ENCODE peak calls at places on chromosomes 3 and 15, in nine cellular contexts. K is psoas muscle, S is OCI-LY7, Y is A673, V is thyroid gland, A is adrenal gland, G is thoracic aorta, U is suprapubic skin, N is GM23338. E is an unnamed sample.

GRCh38 chr3:99895706-99896441 is 78.2 kb downstream of the CMSS1 start:
- DNase-seq in V (no peak), U (no peak), S (no peak), A (no peak), G (no peak), N (no peak), Y (peak; percentile 91), K (no peak), E (no peak)

GRCh38 chr3:55500555-55501340 is 13.6 kb upstream of the WNT5A start:
- DNase-seq in N (no peak), U (no peak), Y (no peak), S (no peak), K (no peak), A (no peak), V (no peak), G (no peak), E (no peak)

GRCh38 chr3:30286007-30286669 is 320.3 kb upstream of the TGFBR2 start:
- DNase-seq in U (peak; percentile 71), Y (peak; percentile 93), A (peak; percentile 83), K (peak; percentile 70), S (no peak), N (no peak), G (peak; percentile 61), V (peak; percentile 58), E (peak; percentile 87)

GRCh38 chr15:28913171-28913765 is 27.5 kb downstream of the APBA2 start:
- DNase-seq in N (peak; percentile 51), Y (no peak), A (peak; percentile 69), S (no peak), G (no peak), V (peak; percentile 18), U (peak; percentile 45), K (no peak), E (no peak)

GRCh38 chr3:65118279-65118678 is 430.5 kb upstream of the ADAMTS9 start:
- DNase-seq in U (no peak), V (no peak), A (no peak), G (no peak), N (no peak), S (no peak), K (no peak), Y (no peak), E (no peak)

GRCh38 chr3:102529452-102529851 is 94.6 kb downstream of the ZPLD1 start:
- DNase-seq in Y (peak; percentile 66), U (no peak), V (no peak), G (no peak), K (no peak), N (peak; percentile 69), S (peak; percentile 2), A (no peak), E (peak; percentile 64)

GRCh38 chr3:25856902-25857518 is 67.1 kb downstream of the OXSM start:
- DNase-seq in S (peak; percentile 75), V (no peak), A (no peak), U (no peak), N (peak; percentile 73), Y (peak; percentile 66), K (no peak), G (no peak), E (no peak)

GRCh38 chr3:157311633-157312365 is 124.9 kb upstream of the PTX3 start:
- DNase-seq in A (no peak), S (no peak), G (no peak), U (no peak), Y (peak; percentile 85), V (no peak), K (no peak), N (no peak), E (no peak)

GRCh38 chr3:155233213-155233612 is 60.3 kb downstream of the STRIT1 start:
- DNase-seq in K (peak; percentile 58), G (peak; percentile 36), Y (no peak), V (peak; percentile 54), N (no peak), S (no peak), A (peak; percentile 77), U (no peak), E (peak; percentile 34)

GRCh38 chr3:128969993-128970740 is 23.7 kb downstream of the CFAP92 start:
- DNase-seq in K (peak; percentile 30), S (peak; percentile 73), V (peak; percentile 30), A (peak; percentile 57), U (no peak), G (no peak), Y (peak; percentile 69), N (peak; percentile 78), E (peak; percentile 67)

GRCh38 chr3:97694876-97695275 is 69.7 kb upstream of the ARL6 start:
- DNase-seq in N (no peak), V (no peak), U (no peak), S (no peak), Y (no peak), A (no peak), G (no peak), K (no peak), E (no peak)

GRCh38 chr15:40873625-40874561 is at the start of gene RHOV:
- DNase-seq in N (peak; percentile 96), G (no peak), S (peak; percentile 72), V (peak; percentile 77), Y (peak; percentile 84), K (peak; percentile 44), U (peak; percentile 80), A (peak; percentile 59), E (peak; percentile 54)

GRCh38 chr3:18302517-18302916 is 122.6 kb downstream of the SATB1 start:
- DNase-seq in N (no peak), A (no peak), G (no peak), Y (no peak), S (no peak), K (no peak), U (no peak), V (no peak), E (no peak)

GRCh38 chr15:62835762-62836161 is 206.8 kb upstream of the TPM1 start:
- DNase-seq in Y (no peak), N (no peak), A (no peak), V (no peak), S (no peak), U (no peak), K (no peak), G (no peak), E (peak; percentile 62)

GRCh38 chr3:171419457-171419856 is 40.7 kb downstream of the TNIK start:
- DNase-seq in G (no peak), V (no peak), N (no peak), U (no peak), Y (no peak), S (no peak), A (no peak), K (no peak), E (no peak)

GRCh38 chr15:38854506-38854905 is 289.9 kb upstream of the RASGRP1 start:
- DNase-seq in A (no peak), G (no peak), Y (no peak), V (no peak), U (no peak), N (no peak), S (no peak), K (no peak), E (no peak)

GRCh38 chr3:24683511-24684384 is 189.1 kb upstream of the THRB start:
- DNase-seq in G (no peak), V (no peak), N (peak; percentile 72), S (no peak), A (no peak), Y (peak; percentile 37), U (no peak), K (no peak), E (no peak)

GRCh38 chr3:55169608-55170010 is 241.8 kb upstream of the LRTM1 start:
- DNase-seq in Y (no peak), U (no peak), S (no peak), A (no peak), N (no peak), V (no peak), K (no peak), G (no peak), E (no peak)

GRCh38 chr15:99267957-99268356 is 16.7 kb downstream of the LRRC28 start:
- DNase-seq in N (no peak), A (no peak), V (no peak), K (no peak), U (no peak), G (no peak), Y (no peak), S (no peak), E (no peak)

DNA sequence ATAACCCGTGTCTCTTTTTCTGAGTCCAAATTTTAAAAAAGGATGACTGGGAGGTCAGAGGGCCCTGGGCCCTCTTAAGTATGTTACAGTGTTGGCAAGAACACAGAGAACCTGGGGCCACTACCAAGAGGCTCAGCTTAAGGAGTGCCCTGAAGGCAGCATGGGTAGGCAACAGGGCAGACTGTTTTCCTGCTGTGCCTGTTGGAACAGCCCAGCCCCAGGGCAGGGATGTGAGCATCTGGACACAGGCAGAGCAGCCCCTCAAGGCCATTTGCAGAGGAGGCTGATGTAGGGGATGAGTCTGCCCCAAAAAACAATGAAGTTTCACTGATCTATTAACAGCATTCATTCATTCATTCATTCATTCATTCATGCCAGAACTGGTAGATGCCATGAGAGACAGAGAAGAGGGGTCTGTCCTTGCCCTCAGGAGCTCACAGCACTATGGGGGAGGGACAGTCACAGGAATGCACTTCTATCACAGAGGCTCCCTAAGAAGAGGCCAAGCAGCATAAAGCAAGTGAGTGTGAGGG is 2.2 kb upstream of the LTF start:
- DNase-seq in N (no peak), G (no peak), Y (no peak), U (no peak), A (no peak), S (no peak), K (no peak), V (no peak), E (no peak)
- H3K4me1 ChIP-seq in N (peaks cover 6% of the 10 kb centered on the region), G (peaks cover 10% of the 10 kb centered on the region), Y (no peaks in the 10 kb centered on the region), U (peaks cover 6% of the 10 kb centered on the region), A (no peaks in the 10 kb centered on the region), S (no peaks in the 10 kb centered on the region), K (peaks cover 19% of the 10 kb centered on the region), V (peaks cover 72% of the 10 kb centered on the region), E (peaks cover 7% of the 10 kb centered on the region)

GRCh38 chr15:26561130-26561529 is 211.7 kb downstream of the GABRB3 start:
- DNase-seq in G (no peak), V (no peak), N (no peak), U (no peak), K (no peak), S (no peak), Y (no peak), A (no peak), E (peak; percentile 51)

GRCh38 chr15:26561994-26562730 is 210.7 kb downstream of the GABRB3 start:
- DNase-seq in Y (no peak), A (no peak), N (no peak), V (no peak), U (no peak), G (no peak), S (no peak), K (no peak), E (no peak)

GRCh38 chr15:26564354-26564753 is 208.5 kb downstream of the GABRB3 start:
- DNase-seq in K (no peak), Y (no peak), G (no peak), N (peak; percentile 32), U (no peak), A (no peak), V (no peak), S (no peak), E (no peak)
- H3K4me1 ChIP-seq in K (no peaks in the 10 kb centered on the region), Y (no peaks in the 10 kb centered on the region), G (no peaks in the 10 kb centered on the region), N (peaks cover 14% of the 10 kb centered on the region), U (no peaks in the 10 kb centered on the region), A (no peaks in the 10 kb centered on the region), V (no peaks in the 10 kb centered on the region), S (no peaks in the 10 kb centered on the region), E (no peaks in the 10 kb centered on the region)

GRCh38 chr3:173396191-173397041 is 1.1 kb upstream of the NLGN1 start:
- DNase-seq in G (no peak), U (no peak), V (peak; percentile 20), S (no peak), Y (peak; percentile 17), A (no peak), K (no peak), N (peak; percentile 64), E (no peak)
- H3K4me1 ChIP-seq in G (peaks cover 7% of the 10 kb centered on the region), U (peaks cover 34% of the 10 kb centered on the region), V (peaks cover 3% of the 10 kb centered on the region), S (no peaks in the 10 kb centered on the region), Y (peaks cover 27% of the 10 kb centered on the region), A (peaks cover 17% of the 10 kb centered on the region), K (peaks cover 11% of the 10 kb centered on the region), N (peaks cover 18% of the 10 kb centered on the region), E (no peaks in the 10 kb centered on the region)

GRCh38 chr3:150447084-150447483 is 39.0 kb downstream of the TSC22D2 start:
- DNase-seq in G (no peak), A (no peak), U (no peak), K (no peak), Y (no peak), V (no peak), S (no peak), N (no peak), E (no peak)
- H3K4me1 ChIP-seq in G (peaks cover 50% of the 10 kb centered on the region), A (peaks cover 71% of the 10 kb centered on the region), U (peaks cover 27% of the 10 kb centered on the region), K (peaks cover 33% of the 10 kb centered on the region), Y (peaks cover 36% of the 10 kb centered on the region), V (peaks cover 29% of the 10 kb centered on the region), S (no peaks in the 10 kb centered on the region), N (peaks cover 22% of the 10 kb centered on the region), E (peaks cover 1% of the 10 kb centered on the region)